ENCODE peak calls at places on chromosomes 2 and 18, in eight cellular contexts. O is WTC11; V is EL; D is CD4-positive, alpha-beta T cell; T is stimulated activated CD8-positive, alpha-beta memory T cell treated with anti-CD3 and anti-CD28 coated beads, Interleukin-15, amount 100 ng/mL, for 24 hours; Z is neuronal stem cell; Y is Daoy; C is activated gamma-delta T cell treated with Interleukin-2 at 50 U/mL for 16 hours. E is an unnamed sample.

GRCh38 chr2:46982356-46983064 is 66.9 kb upstream of the MCFD2 start:
- DNase-seq in V (no peak), T (no peak), D (no peak), Y (no peak), Z (no peak), C (no peak), O (no peak), E (no peak)

GRCh38 chr2:98469862-98470544 is 25.3 kb downstream of the INPP4A start:
- DNase-seq in T (no peak), Z (no peak), D (no peak), O (no peak), V (no peak), C (no peak), Y (no peak), E (no peak)

GRCh38 chr2:215036314-215036713 is 102.1 kb downstream of the ABCA12 start:
- DNase-seq in Z (no peak), Y (no peak), D (no peak), V (no peak), O (no peak), C (no peak), T (no peak), E (no peak)

GRCh38 chr2:70371753-70372152 is 69.9 kb upstream of the FAM136A start:
- DNase-seq in C (no peak), Y (peak; percentile 33), O (no peak), Z (no peak), V (peak; percentile 86), T (no peak), D (no peak), E (no peak)

GRCh38 chr2:196263181-196263747 is 91.9 kb upstream of the STK17B start:
- DNase-seq in Y (peak; percentile 53), Z (no peak), C (peak; percentile 40), V (peak; percentile 77), D (no peak), T (no peak), O (no peak), E (no peak)

GRCh38 chr2:211473116-211473515 is 916.7 kb downstream of the CPS1 start:
- DNase-seq in Z (no peak), D (no peak), C (no peak), V (no peak), O (no peak), T (no peak), Y (no peak), E (no peak)

GRCh38 chr18:22169011-22169888 is at the start of gene GATA6:
- DNase-seq in D (no peak), V (peak; percentile 92), T (no peak), Y (peak; percentile 95), C (peak; percentile 58), O (peak; percentile 74), Z (peak; percentile 73), E (peak; percentile 94)

GRCh38 chr2:177265834-177266817 is 1.6 kb upstream of the NFE2L2 start:
- DNase-seq in Y (no peak), O (no peak), D (no peak), Z (no peak), T (no peak), V (peak; percentile 40), C (no peak), E (no peak)

GRCh38 chr2:230866704-230867561 is 2.2 kb downstream of the ITM2C start:
- DNase-seq in D (peak; percentile 46), V (peak; percentile 39), Z (no peak), T (no peak), C (peak; percentile 74), O (no peak), Y (peak; percentile 84), E (peak; percentile 24)

GRCh38 chr2:281381-281780 is 6.5 kb downstream of the ALKAL2 start:
- DNase-seq in Z (no peak), O (no peak), D (no peak), C (no peak), T (no peak), Y (no peak), V (no peak), E (no peak)

GRCh38 chr18:62436636-62437519 is 85.9 kb upstream of the ZCCHC2 start:
- DNase-seq in Y (no peak), Z (no peak), D (no peak), C (no peak), O (no peak), V (peak; percentile 76), T (no peak), E (no peak)

GRCh38 chr2:71831208-71831577 is 316.5 kb downstream of the CYP26B1 start:
- DNase-seq in V (peak; percentile 96), C (no peak), T (no peak), Y (peak; percentile 82), Z (no peak), O (no peak), D (no peak), E (no peak)

GRCh38 chr18:52716926-52717325 is 376.9 kb downstream of the DCC start:
- DNase-seq in D (no peak), O (peak; percentile 9), V (no peak), Y (no peak), T (no peak), C (no peak), Z (no peak), E (no peak)

GRCh38 chr2:205405194-205405593 is 277.1 kb upstream of the NRP2 start:
- DNase-seq in Z (no peak), T (no peak), Y (peak; percentile 32), C (no peak), V (peak; percentile 60), O (no peak), D (no peak), E (no peak)

GRCh38 chr18:36334798-36335197 is 37.3 kb downstream of the FHOD3 start:
- DNase-seq in V (no peak), D (no peak), Y (no peak), Z (no peak), O (no peak), C (no peak), T (no peak), E (no peak)

GRCh38 chr2:231258696-231259095 is 60.3 kb downstream of the ARMC9 start:
- DNase-seq in D (no peak), C (no peak), Y (no peak), O (no peak), Z (no peak), T (no peak), V (no peak), E (no peak)

GRCh38 chr18:55763298-55763697 is 175.3 kb upstream of the TCF4 start:
- DNase-seq in Y (peak; percentile 43), O (no peak), V (peak; percentile 73), C (no peak), T (no peak), Z (no peak), D (no peak), E (peak; percentile 28)